ENCODE peak calls at places on chromosomes 2 and 18, in eight cellular contexts. K is neural progenitor cell; J is iris pigment epithelial cell; V is C1 segment of cervical spinal cord; A is heart left ventricle; M is Peyer's patch; T is progenitor cell of endocrine pancreas; N is effector memory CD8-positive, alpha-beta T cell. X is an unnamed sample.

GRCh38 chr2:150621800-150622199 is 134.3 kb upstream of the RND3 start:
- DNase-seq in K (no peak), J (peak; percentile 96), V (no peak), A (no peak), M (no peak), T (no peak), N (no peak), X (no peak)

GRCh38 chr2:69770193-69770702 is 28.3 kb downstream of the ANXA4 start:
- DNase-seq in K (no peak), J (peak; percentile 91), V (no peak), A (peak; percentile 26), M (no peak), T (no peak), N (no peak), X (no peak)

GRCh38 chr2:26401739-26402541 is at the start of gene DRC1:
- DNase-seq in K (peak; percentile 96), J (peak; percentile 78), V (peak; percentile 29), A (peak; percentile 62), M (no peak), T (peak; percentile 78), N (no peak), X (peak; percentile 52)

GRCh38 chr2:45379399-45380087 is 231.5 kb downstream of the SRBD1 start:
- DNase-seq in K (no peak), J (no peak), V (no peak), A (no peak), M (no peak), T (no peak), N (no peak), X (no peak)

GRCh38 chr2:179677148-179677688 is 184.2 kb downstream of the ZNF385B start:
- DNase-seq in K (no peak), J (no peak), V (no peak), A (no peak), M (no peak), T (no peak), N (no peak), X (no peak)

GRCh38 chr18:44852818-44853217 is 172.1 kb downstream of the SETBP1 start:
- DNase-seq in K (no peak), J (no peak), V (no peak), A (peak; percentile 49), M (no peak), T (no peak), N (no peak), X (no peak)

GRCh38 chr2:109280804-109281203 is 151.8 kb downstream of the SH3RF3 start:
- DNase-seq in K (no peak), J (no peak), V (no peak), A (no peak), M (no peak), T (no peak), N (no peak), X (no peak)

GRCh38 chr18:28150925-28151324 is 26.0 kb downstream of the CDH2 start:
- DNase-seq in K (no peak), J (no peak), V (no peak), A (no peak), M (no peak), T (no peak), N (no peak), X (no peak)

GRCh38 chr2:667332-668000 is 9.7 kb downstream of the TMEM18 start:
- DNase-seq in K (no peak), J (peak; percentile 84), V (no peak), A (no peak), M (no peak), T (no peak), N (no peak), X (no peak)

GRCh38 chr2:119011162-119011909 is 69.3 kb downstream of the MARCO start:
- DNase-seq in K (peak; percentile 90), J (peak; percentile 39), V (peak; percentile 24), A (peak; percentile 36), M (no peak), T (peak; percentile 66), N (no peak), X (peak; percentile 38)

GRCh38 chr2:189149981-189150380 is 29.6 kb downstream of the COL5A2 start:
- DNase-seq in K (no peak), J (peak; percentile 74), V (no peak), A (no peak), M (no peak), T (no peak), N (no peak), X (no peak)

GRCh38 chr2:240387669-240388358 is 47.6 kb upstream of the GPC1 start:
- DNase-seq in K (no peak), J (peak; percentile 91), V (peak; percentile 39), A (peak; percentile 74), M (no peak), T (no peak), N (no peak), X (peak; percentile 46)

GRCh38 chr2:198961555-198961954 is 496.2 kb downstream of the SATB2 start:
- DNase-seq in K (no peak), J (no peak), V (no peak), A (no peak), M (no peak), T (no peak), N (no peak), X (no peak)

GRCh38 chr18:6576706-6577375 is 152.7 kb upstream of the ARHGAP28 start:
- DNase-seq in K (no peak), J (no peak), V (no peak), A (no peak), M (no peak), T (no peak), N (no peak), X (no peak)

GRCh38 chr18:71249791-71250190 is 960.9 kb downstream of the SOCS6 start:
- DNase-seq in K (no peak), J (no peak), V (no peak), A (no peak), M (no peak), T (no peak), N (no peak), X (no peak)

X was measured in lung.